ENCODE peak calls at places on chromosomes 13 and 19, in five cellular contexts. I is A673, R is pancreas, L is neuronal stem cell, O is spleen. P is an unnamed sample. For H3K27me3, the result is how much of the 10 kb centered on the place peaks cover.

GRCh38 chr13:29954082-29955043 is 103.9 kb upstream of the UBL3 start:
- DNase-seq in I (no peak), R (no peak), L (no peak), O (no peak), P (no peak)

GRCh38 chr19:33472696-33473624 is 48.6 kb downstream of the PEPD start:
- DNase-seq in I (peak), R (no peak), L (no peak), O (peak), P (no peak)

GRCh38 chr19:38557205-38557799 is 60.5 kb downstream of the MAP4K1 start:
- DNase-seq in I (no peak), R (no peak), L (no peak), O (peak), P (no peak)

GRCh38 chr19:39413903-39414608 is 1.6 kb downstream of the PLEKHG2 start:
- DNase-seq in I (no peak), R (no peak), L (no peak), O (peak), P (peak)

GRCh38 chr19:29741226-29741625 is 26.2 kb upstream of the C19orf12 start:
- DNase-seq in I (no peak), R (no peak), L (no peak), O (no peak), P (no peak)

GRCh38 chr19:21202865-21203494 is 61.1 kb downstream of the ZNF431 start:
- DNase-seq in I (peak), R (peak), L (peak), O (no peak), P (peak)

GRCh38 chr13:66657165-66657895 is 572.8 kb downstream of the PCDH9 start:
- DNase-seq in I (peak), R (peak), L (no peak), O (no peak), P (peak)

GRCh38 chr19:29404951-29405727 is 120.7 kb upstream of the VSTM2B start:
- DNase-seq in I (no peak), R (no peak), L (peak), O (no peak), P (no peak)

GRCh38 chr13:50291611-50292010 is 276.4 kb downstream of the KCNRG start:
- DNase-seq in I (no peak), R (no peak), L (no peak), O (no peak), P (peak)

GRCh38 chr13:41004875-41005693 is 14.0 kb downstream of the ELF1 start:
- DNase-seq in I (peak), R (no peak), L (no peak), O (no peak), P (no peak)

GRCh38 chr19:9945319-9945966 is 9.1 kb upstream of the OLFM2 start:
- DNase-seq in I (peak), R (peak), L (no peak), O (no peak), P (peak)

GRCh38 chr13:80215368-80215767 is 125.6 kb downstream of the SPRY2 start:
- DNase-seq in I (no peak), R (no peak), L (no peak), O (no peak), P (no peak)

GRCh38 chr13:32537580-32538233 is 888 bp downstream of the N4BP2L2 start:
- DNase-seq in I (peak), R (peak), L (no peak), O (peak), P (no peak)

GRCh38 chr13:74450525-74450845 is 316.3 kb upstream of the KLF12 start:
- DNase-seq in I (no peak), R (no peak), L (no peak), O (no peak), P (no peak)

GRCh38 chr13:52348081-52348480 is 57.9 kb downstream of the THSD1 start:
- DNase-seq in I (no peak), R (no peak), L (no peak), O (no peak), P (no peak)

GRCh38 chr19:35692010-35692409 is 12.3 kb upstream of the ZBTB32 start:
- DNase-seq in I (no peak), R (no peak), L (no peak), O (no peak), P (no peak)

GRCh38 chr13:73216381-73216831 is 157.6 kb downstream of the KLF5 start:
- DNase-seq in I (no peak), R (no peak), L (no peak), O (no peak), P (no peak)

GRCh38 chr13:71879129-71879535 is 12.1 kb upstream of the DACH1 start:
- DNase-seq in I (peak), R (no peak), L (peak), O (no peak), P (peak)

GRCh38 chr19:45079063-45079910 is at the start of gene GEMIN7:
- DNase-seq in I (peak), R (peak), L (peak), O (peak), P (peak)

GRCh38 chr19:43316591-43317319 is 36.7 kb upstream of the CD177 start:
- DNase-seq in I (no peak), R (no peak), L (no peak), O (no peak), P (no peak)

GRCh38 chr13:31706105-31706504 is 33.2 kb upstream of the RXFP2 start:
- DNase-seq in I (no peak), R (no peak), L (no peak), O (no peak), P (no peak)

GRCh38 chr19:14442904-14443631 is 10.0 kb downstream of the PKN1 start:
- DNase-seq in I (no peak), R (no peak), L (no peak), O (no peak), P (no peak)

GRCh38 chr19:14443632-14444216 is 10.6 kb downstream of the PKN1 start:
- DNase-seq in I (no peak), R (no peak), L (no peak), O (no peak), P (no peak)

GRCh38 chr19:14440049-14440448 is 6.9 kb downstream of the PKN1 start:
- DNase-seq in I (no peak), R (no peak), L (no peak), O (peak), P (no peak)

GRCh38 chr19:14439014-14439413 is 5.9 kb downstream of the PKN1 start:
- DNase-seq in I (no peak), R (no peak), L (no peak), O (peak), P (no peak)

DNA sequence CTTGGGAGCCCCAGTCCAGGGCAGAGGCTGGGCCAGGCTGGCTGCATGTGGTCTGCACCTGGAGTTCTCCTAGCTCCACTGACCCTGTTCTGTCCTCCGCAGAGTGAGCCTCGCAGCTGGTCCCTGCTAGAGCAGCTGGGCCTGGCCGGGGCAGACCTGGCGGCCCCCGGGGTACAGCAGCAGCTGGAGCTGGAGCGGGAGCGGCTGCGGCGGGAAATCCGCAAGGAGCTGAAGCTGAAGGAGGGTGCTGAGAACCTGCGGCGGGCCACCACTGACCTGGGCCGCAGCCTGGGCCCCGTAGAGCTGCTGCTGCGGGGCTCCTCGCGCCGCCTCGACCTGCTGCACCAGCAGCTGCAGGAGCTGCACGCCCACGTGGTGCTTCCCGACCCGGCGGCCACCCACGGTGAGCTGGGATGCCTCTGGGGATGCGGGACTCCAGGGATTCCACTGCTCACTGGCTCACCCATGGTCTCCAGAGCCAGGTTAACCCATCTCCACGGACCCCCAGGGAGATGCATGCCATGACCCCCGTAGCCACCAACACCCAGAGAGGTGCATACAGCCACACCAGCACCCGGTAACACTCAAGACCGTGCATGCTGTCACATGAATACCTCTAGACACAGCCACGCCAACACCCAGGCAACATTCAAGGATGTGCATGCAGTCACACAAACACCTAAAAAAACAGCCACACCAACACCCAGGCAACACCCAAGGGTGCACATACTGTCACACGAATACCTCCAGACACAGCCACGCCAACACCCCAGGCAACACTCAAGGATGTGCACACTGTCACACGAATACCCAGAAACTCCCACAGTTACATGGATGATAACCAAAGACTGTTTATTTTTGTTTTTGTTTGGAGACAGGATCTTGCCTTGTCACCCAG is 8.2 kb downstream of the PKN1 start:
- DNase-seq in I (no peak), R (no peak), L (no peak), O (peak), P (no peak)
- H3K27ac ChIP-seq in I (no peak), R (no peak), L (no peak), O (peak), P (no peak)

GRCh38 chr19:5751709-5752108 is 31.3 kb downstream of the CATSPERD start:
- DNase-seq in I (no peak), R (no peak), L (no peak), O (no peak), P (no peak)
- H3K27me3 ChIP-seq in I (under half), R (under half), L (under half), O (under half), P (under half)

DNA sequence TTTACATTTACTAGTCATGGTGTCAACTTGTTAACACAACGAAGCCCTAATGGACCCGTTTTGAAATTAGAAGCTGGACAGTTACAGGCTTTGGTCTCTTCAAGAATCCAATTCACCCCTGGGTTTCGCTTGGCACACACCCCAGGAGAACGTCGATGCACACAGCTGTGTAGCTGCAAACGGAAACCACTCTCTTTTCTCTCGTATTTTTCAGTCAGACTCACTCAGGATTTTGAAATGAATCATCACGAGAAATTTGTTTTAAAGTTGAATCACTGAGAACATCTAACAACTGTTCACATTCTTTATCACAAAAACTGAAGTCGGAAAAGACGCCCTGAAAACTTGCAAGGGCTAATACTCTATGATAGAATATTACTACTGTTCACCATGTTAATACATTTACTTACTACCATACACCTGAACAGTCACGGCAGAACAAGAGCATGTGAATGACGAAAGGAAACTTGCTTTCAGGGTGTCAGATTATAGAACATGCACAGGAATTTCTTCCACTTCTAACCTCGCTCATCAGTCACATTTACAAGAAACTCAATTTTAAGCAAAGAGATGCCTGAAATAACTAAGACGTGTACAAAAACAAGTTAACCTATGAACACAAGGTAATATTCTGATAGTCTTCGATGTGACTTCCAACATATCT is 4.7 kb downstream of the PNMA8A start:
- DNase-seq in I (no peak), R (no peak), L (no peak), O (no peak), P (no peak)
- H3K4me3 ChIP-seq in I (no peak), R (no peak), L (no peak), O (no peak), P (no peak)

GRCh38 chr13:101474419-101474957 is 22.0 kb downstream of the ITGBL1 start:
- DNase-seq in I (peak), R (no peak), L (peak), O (no peak), P (peak)

GRCh38 chr13:101475536-101475935 is 23.1 kb downstream of the ITGBL1 start:
- DNase-seq in I (no peak), R (no peak), L (no peak), O (no peak), P (no peak)

GRCh38 chr13:101473458-101473857 is 21.0 kb downstream of the ITGBL1 start:
- DNase-seq in I (no peak), R (no peak), L (no peak), O (no peak), P (no peak)
- H3K27ac ChIP-seq in I (no peak), R (no peak), L (no peak), O (no peak), P (no peak)

DNA sequence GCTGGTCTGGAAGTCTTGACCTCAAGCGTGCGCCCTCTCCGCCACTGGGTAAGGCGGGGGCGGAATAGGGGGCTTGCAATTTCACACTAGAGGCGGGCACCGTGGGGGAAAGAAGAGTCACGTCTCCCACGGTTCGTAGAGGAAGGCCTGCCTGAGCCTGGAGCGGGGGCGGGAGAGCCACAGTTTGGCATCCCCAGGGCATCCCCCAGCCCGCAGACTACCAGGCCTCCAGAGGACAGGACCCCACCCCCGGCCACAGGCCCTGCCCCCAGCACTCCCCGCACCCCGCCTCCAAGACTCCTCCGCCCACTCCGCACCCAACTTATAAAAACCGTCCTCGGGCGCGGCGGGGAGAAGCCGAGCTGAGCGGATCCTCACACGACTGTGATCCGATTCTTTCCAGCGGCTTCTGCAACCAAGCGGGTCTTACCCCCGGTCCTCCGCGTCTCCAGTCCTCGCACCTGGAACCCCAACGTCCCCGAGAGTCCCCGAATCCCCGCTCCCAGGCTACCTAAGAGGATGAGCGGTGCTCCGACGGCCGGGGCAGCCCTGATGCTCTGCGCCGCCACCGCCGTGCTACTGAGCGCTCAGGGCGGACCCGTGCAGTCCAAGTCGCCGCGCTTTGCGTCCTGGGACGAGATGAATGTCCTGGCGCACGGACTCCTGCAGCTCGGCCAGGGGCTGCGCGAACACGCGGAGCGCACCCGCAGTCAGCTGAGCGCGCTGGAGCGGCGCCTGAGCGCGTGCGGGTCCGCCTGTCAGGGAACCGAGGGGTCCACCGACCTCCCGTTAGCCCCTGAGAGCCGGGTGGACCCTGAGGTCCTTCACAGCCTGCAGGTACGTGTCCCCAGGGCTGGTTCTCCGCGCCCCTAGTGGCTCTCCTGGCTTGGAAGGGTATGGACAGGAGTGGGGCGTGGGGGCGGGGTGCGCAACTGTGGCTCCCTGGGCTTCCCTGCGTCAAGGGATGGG is at the start of gene ANGPTL4:
- DNase-seq in I (peak), R (peak), L (peak), O (peak), P (peak)
- H3K27me3 ChIP-seq in I (under half), R (under half), L (under half), O (half or more), P (under half)

GRCh38 chr13:113838711-113839201 is 25.1 kb downstream of the GAS6 start:
- DNase-seq in I (no peak), R (no peak), L (no peak), O (no peak), P (no peak)
- H3K4me3 ChIP-seq in I (no peak), R (no peak), L (no peak), O (no peak), P (no peak)

GRCh38 chr13:20254076-20254475 is 22.0 kb upstream of the GJB6 start:
- DNase-seq in I (no peak), R (no peak), L (no peak), O (no peak), P (no peak)

GRCh38 chr13:20258963-20259288 is 26.8 kb upstream of the GJB6 start:
- DNase-seq in I (no peak), R (no peak), L (no peak), O (no peak), P (no peak)

GRCh38 chr13:20263393-20264044 is 31.4 kb upstream of the GJB6 start:
- DNase-seq in I (no peak), R (no peak), L (no peak), O (no peak), P (no peak)

GRCh38 chr13:20258208-20258962 is 26.3 kb upstream of the GJB6 start:
- DNase-seq in I (no peak), R (no peak), L (no peak), O (no peak), P (no peak)
- H3K27ac ChIP-seq in I (no peak), R (no peak), L (no peak), O (no peak), P (no peak)

DNA sequence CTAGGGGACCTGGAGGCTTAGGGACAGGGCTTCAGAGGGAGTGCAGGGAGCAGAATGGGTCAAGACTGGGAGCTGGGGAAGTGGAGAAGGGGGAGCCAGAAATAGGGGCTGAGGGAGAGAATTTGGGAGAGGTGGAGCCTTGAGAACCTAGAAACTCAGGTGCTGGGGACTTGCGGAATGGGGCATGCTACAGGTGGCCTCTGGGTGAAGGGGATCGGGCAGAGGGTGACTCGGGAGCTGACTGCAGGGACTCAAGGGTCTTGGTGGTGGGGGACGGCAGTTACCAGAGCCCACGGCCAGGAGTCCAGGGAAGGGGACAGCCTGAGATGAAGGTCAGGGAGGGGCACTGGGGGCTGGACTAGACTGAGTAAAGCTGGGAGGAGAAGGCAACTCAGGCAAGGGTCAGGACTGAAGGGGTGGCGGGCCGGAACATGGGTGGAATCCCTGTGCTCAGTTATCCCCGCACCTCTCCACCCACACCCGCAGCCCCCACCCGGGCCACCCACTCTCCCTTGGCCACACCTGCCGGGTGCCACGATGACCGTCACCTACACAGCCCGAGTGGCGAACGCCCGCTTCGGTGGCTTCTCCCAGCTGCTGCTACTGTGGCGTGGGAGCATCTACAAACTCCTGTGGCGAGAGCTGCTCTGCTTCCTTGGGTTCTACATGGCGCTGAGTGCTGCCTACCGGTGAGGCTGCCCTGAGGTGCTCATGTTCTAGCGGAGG is 628 bp downstream of the BEST2 start:
- DNase-seq in I (no peak), R (no peak), L (no peak), O (no peak), P (no peak)
- H3K27me3 ChIP-seq in I (under half), R (under half), L (under half), O (under half), P (half or more)

GRCh38 chr13:75861786-75862185 is 225.7 kb downstream of the LMO7 start:
- DNase-seq in I (no peak), R (no peak), L (no peak), O (no peak), P (no peak)
- H3K4me3 ChIP-seq in I (no peak), R (no peak), L (no peak), O (no peak), P (no peak)

GRCh38 chr19:4031420-4031819 is 23.9 kb downstream of the PIAS4 start:
- DNase-seq in I (no peak), R (no peak), L (no peak), O (no peak), P (no peak)
- H3K27ac ChIP-seq in I (no peak), R (no peak), L (no peak), O (no peak), P (no peak)